ENCODE peak calls at places on chromosomes 6 and 20, in four cellular contexts. E is NCI-H510A treated with DMSO at 0.1 percent for 48 hours, Q is SW480, P is fibroblast of mammary gland. X is an unnamed sample.

GRCh38 chr6:11854418-11855165 is 76.0 kb upstream of the ADTRP start:
- DNase-seq in E (no peak), Q (no peak), P (peak), X (no peak)

GRCh38 chr6:87261534-87261933 is 60.9 kb upstream of the SMIM8 start:
- DNase-seq in E (no peak), Q (no peak), P (no peak), X (no peak)

GRCh38 chr6:52549428-52549827 is 27.4 kb downstream of the TRAM2 start:
- DNase-seq in E (peak), Q (no peak), P (no peak), X (no peak)

GRCh38 chr20:31819083-31819784 is at the start of gene MYLK2:
- DNase-seq in E (no peak), Q (no peak), P (no peak), X (peak)

GRCh38 chr6:166861961-166862286 is 94.4 kb downstream of the RNASET2 start:
- DNase-seq in E (peak), Q (no peak), P (no peak), X (no peak)

GRCh38 chr6:48747040-48747439 is 636.0 kb upstream of the PTCHD4 start:
- DNase-seq in E (no peak), Q (no peak), P (peak), X (no peak)

GRCh38 chr20:57003012-57003411 is 263.4 kb downstream of the BMP7 start:
- DNase-seq in E (no peak), Q (no peak), P (no peak), X (no peak)

GRCh38 chr6:86856937-86857563 is 80.3 kb upstream of the HTR1E start:
- DNase-seq in E (peak), Q (peak), P (peak), X (no peak)

GRCh38 chr6:28111964-28112363 is 12.4 kb upstream of the ZSCAN16 start:
- DNase-seq in E (no peak), Q (no peak), P (no peak), X (no peak)

GRCh38 chr20:45776931-45777330 is 14.8 kb downstream of the WFDC3 start:
- DNase-seq in E (no peak), Q (no peak), P (no peak), X (no peak)

GRCh38 chr6:133241901-133242760 is 974 bp downstream of the EYA4 start:
- DNase-seq in E (no peak), Q (no peak), P (peak), X (peak)